ENCODE peak calls at places on chromosomes 13 and 19, in four cellular contexts. Y is H1, I is HepG2, R is K562. K is an unnamed sample.

GRCh38 chr13:44323754-44324153 is 49.9 kb upstream of the SERP2 start:
- DNase-seq in Y (no peak), I (no peak), R (no peak), K (no peak)

GRCh38 chr13:74288361-74288911 is 154.2 kb upstream of the KLF12 start:
- DNase-seq in Y (no peak), I (no peak), R (no peak), K (peak)

GRCh38 chr19:35114656-35115537 is 726 bp upstream of the FXYD3 start:
- DNase-seq in Y (peak), I (peak), R (peak), K (peak)

GRCh38 chr13:48879854-48880253 is 95.9 kb upstream of the FNDC3A start:
- DNase-seq in Y (no peak), I (no peak), R (no peak), K (no peak)

GRCh38 chr13:113005076-113005865 is 36.3 kb downstream of the MCF2L start:
- DNase-seq in Y (no peak), I (no peak), R (no peak), K (no peak)

GRCh38 chr13:23817833-23818232 is 71.4 kb downstream of the MIPEP start:
- DNase-seq in Y (no peak), I (no peak), R (no peak), K (no peak)

GRCh38 chr13:42876810-42877550 is 95.6 kb downstream of the FAM216B start:
- DNase-seq in Y (no peak), I (no peak), R (no peak), K (no peak)

GRCh38 chr19:32224371-32225244 is 120.8 kb upstream of the ZNF507 start:
- DNase-seq in Y (no peak), I (peak), R (peak), K (peak)

GRCh38 chr19:41321204-41321599 is 11.2 kb downstream of the CCDC97 start:
- DNase-seq in Y (no peak), I (no peak), R (no peak), K (no peak)

GRCh38 chr19:55189424-55189823 is 9.3 kb upstream of the SYT5 start:
- DNase-seq in Y (peak), I (no peak), R (no peak), K (peak)

GRCh38 chr13:38944219-38944618 is 46.4 kb downstream of the STOML3 start:
- DNase-seq in Y (no peak), I (no peak), R (no peak), K (no peak)

GRCh38 chr13:21010621-21011020 is 50.8 kb downstream of the LATS2 start:
- DNase-seq in Y (no peak), I (peak), R (peak), K (no peak)

GRCh38 chr19:31693870-31694269 is 344.6 kb upstream of the TSHZ3 start:
- DNase-seq in Y (no peak), I (no peak), R (no peak), K (no peak)

GRCh38 chr13:98792321-98792720 is 39.8 kb upstream of the SLC15A1 start:
- DNase-seq in Y (no peak), I (no peak), R (no peak), K (no peak)

GRCh38 chr13:41065098-41065497 is 3.8 kb downstream of the WBP4 start:
- DNase-seq in Y (no peak), I (no peak), R (no peak), K (peak)

GRCh38 chr19:32372726-32373613 is 27.6 kb downstream of the ZNF507 start:
- DNase-seq in Y (no peak), I (peak), R (no peak), K (no peak)

DNA sequence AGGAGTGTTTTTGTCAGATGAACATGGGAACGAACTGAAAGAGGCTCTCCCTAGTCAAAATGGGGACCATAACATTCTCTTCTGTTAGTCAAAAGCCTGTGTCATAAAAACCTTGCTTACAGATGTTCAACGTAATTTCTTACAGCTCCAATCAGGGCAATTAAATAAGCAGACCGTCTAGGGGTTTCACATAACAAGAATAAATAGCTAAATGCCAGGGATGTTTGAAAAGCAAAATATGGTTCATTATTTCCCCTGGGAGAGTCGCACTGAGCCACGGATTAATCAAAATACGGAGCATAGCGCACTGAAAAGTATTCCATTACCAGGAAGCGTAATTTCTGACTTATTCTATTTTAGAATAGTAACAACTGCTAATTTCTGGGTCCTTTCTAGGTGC is 63.7 kb upstream of the MRI1 start:
- DNase-seq in Y (no peak), I (no peak), R (no peak), K (no peak)
- TF ChIP-seq CTCF in Y (no peak), I (no peak), R (no peak), K (no peak)

DNA sequence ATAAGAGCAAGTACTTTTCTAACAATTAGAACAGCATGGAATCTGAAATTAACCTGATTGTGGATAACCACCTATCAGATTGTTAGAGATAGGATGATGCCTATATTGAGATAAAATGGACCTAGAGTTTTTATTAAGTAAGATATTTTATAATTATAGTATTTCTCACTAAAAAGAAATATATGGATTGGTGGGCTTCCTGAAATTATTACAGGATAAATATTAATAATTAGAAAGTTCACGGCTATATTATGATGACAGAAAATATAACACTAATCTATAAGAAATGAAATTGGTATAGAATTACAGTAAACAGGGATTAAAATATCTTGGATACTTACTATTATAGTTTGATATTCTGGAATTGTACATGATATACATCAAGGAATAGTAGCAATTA is 378.0 kb upstream of the SPRY2 start:
- DNase-seq in Y (no peak), I (no peak), R (no peak), K (no peak)
- TF ChIP-seq JUN in Y (no peak), I (no peak), R (no peak), K (no peak)

GRCh38 chr13:32824061-32824460 is 192.2 kb upstream of the KL start:
- DNase-seq in Y (no peak), I (no peak), R (no peak), K (no peak)
- H3K9ac ChIP-seq in Y (no peak), I (no peak), R (no peak), K (no peak)

DNA sequence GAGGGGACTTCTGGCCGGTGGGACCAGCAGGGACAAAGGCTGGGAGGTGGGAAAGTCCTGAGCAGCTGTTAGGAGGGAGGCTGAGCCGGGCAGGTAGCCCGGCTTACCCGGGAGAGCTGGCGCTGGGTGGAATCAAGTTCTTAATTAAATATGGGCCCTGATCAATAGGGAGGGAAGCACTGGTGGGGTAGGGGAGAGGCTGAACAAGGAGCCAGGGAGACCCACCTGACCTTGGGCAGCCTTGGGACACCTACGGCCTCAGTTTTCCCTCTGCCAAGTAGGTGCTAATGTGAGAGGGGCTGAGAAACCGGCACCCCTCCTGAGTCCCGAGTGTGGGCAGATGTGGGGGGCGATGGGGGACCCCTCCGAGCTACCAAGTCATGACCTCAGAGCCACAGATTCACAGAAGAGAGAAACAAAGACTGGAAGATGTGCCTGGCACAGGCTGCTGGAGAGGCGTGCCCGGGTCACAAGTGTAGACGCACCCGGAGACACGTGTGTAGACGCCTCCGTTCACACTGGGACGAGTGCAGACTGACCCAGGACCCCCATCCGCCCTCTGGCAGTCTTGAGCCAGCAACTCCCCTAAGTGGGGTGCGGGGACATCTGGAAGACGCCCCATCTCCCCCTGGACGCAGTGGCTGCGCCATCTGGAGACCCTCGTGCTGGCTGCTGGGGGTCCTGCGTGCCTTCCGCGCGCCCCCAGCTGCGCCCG is 8.4 kb downstream of the ONECUT3 start:
- DNase-seq in Y (no peak), I (no peak), R (no peak), K (no peak)
- TF ChIP-seq CTCF in Y (no peak), I (no peak), R (no peak), K (no peak)

GRCh38 chr13:46355906-46356305 is 31.1 kb downstream of the RUBCNL start:
- DNase-seq in Y (no peak), I (no peak), R (no peak), K (no peak)
- TF ChIP-seq JUN in Y (no peak), I (no peak), R (no peak), K (no peak)

DNA sequence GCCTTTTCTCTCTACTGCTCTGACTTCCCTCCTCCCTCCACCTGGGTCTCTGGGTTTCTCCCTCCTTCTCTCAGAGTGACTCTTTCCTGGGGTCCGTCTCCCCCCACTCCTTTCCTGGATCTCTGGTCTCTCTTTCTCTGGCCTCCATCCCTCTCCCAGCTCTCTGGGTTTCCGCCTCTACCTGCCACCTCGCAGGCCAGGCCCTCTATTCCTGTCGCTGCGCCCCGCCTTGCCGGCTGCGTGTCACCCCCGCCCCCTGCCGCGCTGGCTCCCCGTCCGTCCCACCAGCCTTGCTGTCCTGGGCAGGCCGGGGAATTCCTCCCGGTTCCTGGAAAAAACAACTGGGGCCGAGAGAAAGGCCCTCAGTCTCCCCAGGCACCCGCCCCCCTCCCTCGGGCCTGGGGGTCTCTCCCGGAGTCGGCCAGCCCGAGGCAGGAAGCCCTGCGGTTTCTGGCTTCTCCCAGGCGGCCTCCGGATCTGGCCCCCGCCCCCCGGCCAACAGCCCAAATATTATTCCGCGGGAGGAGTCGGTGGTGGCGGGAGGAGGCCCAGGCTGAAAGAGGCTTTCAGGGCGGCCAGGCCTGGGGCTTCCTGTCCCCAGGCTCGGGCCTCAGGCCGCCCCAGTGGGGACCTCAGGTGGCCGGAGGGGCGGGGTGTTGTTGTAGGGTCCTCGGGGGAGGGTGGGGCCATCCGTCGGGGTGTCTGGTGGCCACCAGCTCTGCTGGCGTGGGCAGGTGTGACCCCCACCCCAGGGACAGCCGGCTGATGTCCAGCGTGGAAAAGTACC is 9.3 kb downstream of the IRF2BP1 start:
- DNase-seq in Y (no peak), I (peak), R (peak), K (peak)
- H3K9ac ChIP-seq in Y (no peak), I (peak), R (peak), K (peak)

GRCh38 chr13:27559714-27560113 is 60.6 kb downstream of the LNX2 start:
- DNase-seq in Y (no peak), I (no peak), R (no peak), K (no peak)

GRCh38 chr13:27551563-27551962 is 68.8 kb downstream of the LNX2 start:
- DNase-seq in Y (no peak), I (no peak), R (no peak), K (no peak)

GRCh38 chr13:27556109-27556508 is 64.2 kb downstream of the LNX2 start:
- DNase-seq in Y (no peak), I (no peak), R (no peak), K (peak)
- TF ChIP-seq CTCF in Y (no peak), I (peak), R (no peak), K (peak)

DNA sequence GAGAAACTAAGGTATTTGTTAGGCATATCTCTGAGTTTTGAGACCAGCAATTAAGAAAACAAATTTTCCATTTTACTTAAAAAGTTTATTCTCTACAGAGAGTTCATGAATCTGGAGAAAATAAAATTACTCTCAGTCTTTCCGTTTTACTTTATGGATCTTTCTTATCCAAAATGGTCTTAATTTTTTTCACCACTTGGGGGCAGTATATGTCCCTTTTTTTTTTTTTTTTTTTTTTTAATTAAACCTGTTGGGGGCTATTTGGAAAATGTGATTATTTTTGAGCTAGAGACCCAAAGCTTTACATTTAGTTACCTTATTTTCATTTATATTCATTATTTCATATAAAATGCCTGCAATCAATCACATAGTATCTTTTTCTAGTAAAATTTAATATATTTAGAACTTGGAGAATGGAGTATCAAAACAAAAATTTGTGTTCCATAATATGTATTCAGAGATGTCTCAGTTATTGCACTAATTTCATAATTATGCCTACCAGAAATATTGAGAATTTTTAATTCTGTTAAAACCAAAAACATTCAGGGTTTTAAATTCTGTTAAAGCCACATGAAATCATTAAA is 27.1 kb downstream of the PIBF1 start:
- DNase-seq in Y (no peak), I (peak), R (peak), K (peak)
- TF ChIP-seq JUN in Y (no peak), I (no peak), R (no peak), K (no peak)